ENCODE peak calls at places on chromosomes 6 and 20, in ten cellular contexts. One of them, this sample, is unnamed.

GRCh38 chr6:2630362-2630761 is 120.4 kb downstream of the MYLK4 start:
- DNase-seq in pancreas: peak
- DNase-seq in LoVo: peak
- DNase-seq in left ventricle myocardium inferior: no peak
- DNase-seq in NCI-H2081: no peak
- DNase-seq in fibroblast of lung: peak
- DNase-seq in activated naive CD4-positive, alpha-beta T cell: no peak
- DNase-seq in activated T-helper 1 cell treated with Interleukin-2 at 50 U/mL for 16 hours: no peak
- DNase-seq in activated CD8-positive, alpha-beta memory T cell treated with anti-CD3 and anti-CD28 coated beads, Interleukin-2, amount 10 ng/mL, durations not matched to agents 7 days and 5 days: no peak
- DNase-seq in hippocampal formation: no peak
- DNase-seq in this sample: no peak

GRCh38 chr6:166277021-166277420 is 31.2 kb downstream of the PRR18 start:
- DNase-seq in pancreas: no peak
- DNase-seq in LoVo: no peak
- DNase-seq in left ventricle myocardium inferior: no peak
- DNase-seq in NCI-H2081: no peak
- DNase-seq in fibroblast of lung: peak
- DNase-seq in activated naive CD4-positive, alpha-beta T cell: no peak
- DNase-seq in activated T-helper 1 cell treated with Interleukin-2 at 50 U/mL for 16 hours: no peak
- DNase-seq in activated CD8-positive, alpha-beta memory T cell treated with anti-CD3 and anti-CD28 coated beads, Interleukin-2, amount 10 ng/mL, durations not matched to agents 7 days and 5 days: no peak
- DNase-seq in hippocampal formation: peak
- DNase-seq in this sample: no peak

GRCh38 chr6:25133479-25133878 is 145.7 kb upstream of the CARMIL1 start:
- DNase-seq in pancreas: no peak
- DNase-seq in LoVo: no peak
- DNase-seq in left ventricle myocardium inferior: no peak
- DNase-seq in NCI-H2081: no peak
- DNase-seq in fibroblast of lung: no peak
- DNase-seq in activated naive CD4-positive, alpha-beta T cell: no peak
- DNase-seq in activated T-helper 1 cell treated with Interleukin-2 at 50 U/mL for 16 hours: no peak
- DNase-seq in activated CD8-positive, alpha-beta memory T cell treated with anti-CD3 and anti-CD28 coated beads, Interleukin-2, amount 10 ng/mL, durations not matched to agents 7 days and 5 days: no peak
- DNase-seq in hippocampal formation: no peak
- DNase-seq in this sample: no peak

GRCh38 chr6:56515081-56515905 is 127.4 kb downstream of the DST start:
- DNase-seq in pancreas: no peak
- DNase-seq in LoVo: no peak
- DNase-seq in left ventricle myocardium inferior: no peak
- DNase-seq in NCI-H2081: no peak
- DNase-seq in fibroblast of lung: no peak
- DNase-seq in activated naive CD4-positive, alpha-beta T cell: no peak
- DNase-seq in activated T-helper 1 cell treated with Interleukin-2 at 50 U/mL for 16 hours: no peak
- DNase-seq in activated CD8-positive, alpha-beta memory T cell treated with anti-CD3 and anti-CD28 coated beads, Interleukin-2, amount 10 ng/mL, durations not matched to agents 7 days and 5 days: no peak
- DNase-seq in hippocampal formation: no peak
- DNase-seq in this sample: no peak

GRCh38 chr20:35617397-35618031 is 1.9 kb downstream of the SPAG4 start:
- DNase-seq in pancreas: peak
- DNase-seq in LoVo: no peak
- DNase-seq in left ventricle myocardium inferior: peak
- DNase-seq in NCI-H2081: peak
- DNase-seq in fibroblast of lung: peak
- DNase-seq in activated naive CD4-positive, alpha-beta T cell: peak
- DNase-seq in activated T-helper 1 cell treated with Interleukin-2 at 50 U/mL for 16 hours: no peak
- DNase-seq in activated CD8-positive, alpha-beta memory T cell treated with anti-CD3 and anti-CD28 coated beads, Interleukin-2, amount 10 ng/mL, durations not matched to agents 7 days and 5 days: peak
- DNase-seq in hippocampal formation: no peak
- DNase-seq in this sample: no peak

GRCh38 chr20:51720384-51720783 is 47.8 kb downstream of the ATP9A start:
- DNase-seq in pancreas: no peak
- DNase-seq in LoVo: no peak
- DNase-seq in left ventricle myocardium inferior: no peak
- DNase-seq in NCI-H2081: no peak
- DNase-seq in fibroblast of lung: no peak
- DNase-seq in activated naive CD4-positive, alpha-beta T cell: no peak
- DNase-seq in activated T-helper 1 cell treated with Interleukin-2 at 50 U/mL for 16 hours: no peak
- DNase-seq in activated CD8-positive, alpha-beta memory T cell treated with anti-CD3 and anti-CD28 coated beads, Interleukin-2, amount 10 ng/mL, durations not matched to agents 7 days and 5 days: no peak
- DNase-seq in hippocampal formation: no peak
- DNase-seq in this sample: no peak

GRCh38 chr20:22807646-22808045 is 223.3 kb upstream of the FOXA2 start:
- DNase-seq in pancreas: peak
- DNase-seq in LoVo: no peak
- DNase-seq in left ventricle myocardium inferior: no peak
- DNase-seq in NCI-H2081: no peak
- DNase-seq in fibroblast of lung: no peak
- DNase-seq in activated naive CD4-positive, alpha-beta T cell: no peak
- DNase-seq in activated T-helper 1 cell treated with Interleukin-2 at 50 U/mL for 16 hours: no peak
- DNase-seq in activated CD8-positive, alpha-beta memory T cell treated with anti-CD3 and anti-CD28 coated beads, Interleukin-2, amount 10 ng/mL, durations not matched to agents 7 days and 5 days: no peak
- DNase-seq in hippocampal formation: no peak
- DNase-seq in this sample: peak

GRCh38 chr6:90175627-90176538 is 120.8 kb downstream of the BACH2 start:
- DNase-seq in pancreas: no peak
- DNase-seq in LoVo: no peak
- DNase-seq in left ventricle myocardium inferior: no peak
- DNase-seq in NCI-H2081: no peak
- DNase-seq in fibroblast of lung: no peak
- DNase-seq in activated naive CD4-positive, alpha-beta T cell: no peak
- DNase-seq in activated T-helper 1 cell treated with Interleukin-2 at 50 U/mL for 16 hours: no peak
- DNase-seq in activated CD8-positive, alpha-beta memory T cell treated with anti-CD3 and anti-CD28 coated beads, Interleukin-2, amount 10 ng/mL, durations not matched to agents 7 days and 5 days: no peak
- DNase-seq in hippocampal formation: no peak
- DNase-seq in this sample: peak

This sample was measured in prostate gland.